ENCODE peak calls at places on chromosomes 6 and 20, in eight cellular contexts. X is astrocyte of the spinal cord, L is GM06990, D is mammary epithelial cell, K is fibroblast of the aortic adventitia, H is bronchial epithelial cell, C is AG10803, R is pancreas. B is an unnamed sample.

GRCh38 chr6:162179196-162179951 is 548.2 kb downstream of the PRKN start:
- DNase-seq in X (no peak), L (no peak), D (no peak), K (no peak), H (no peak), C (no peak), R (no peak), B (no peak)

GRCh38 chr6:140566706-140567330 is 1192.4 kb upstream of the CITED2 start:
- DNase-seq in X (peak; percentile 71), L (no peak), D (peak; percentile 55), K (peak; percentile 80), H (peak; percentile 55), C (peak; percentile 71), R (no peak), B (no peak)

GRCh38 chr6:156109713-156110112 is 654.1 kb upstream of the NOX3 start:
- DNase-seq in X (no peak), L (no peak), D (no peak), K (peak; percentile 2), H (no peak), C (no peak), R (no peak), B (no peak)

GRCh38 chr6:150056156-150056555 is 12.8 kb downstream of the ULBP3 start:
- DNase-seq in X (no peak), L (no peak), D (no peak), K (no peak), H (no peak), C (no peak), R (no peak), B (no peak)

GRCh38 chr20:34017610-34018009 is 23.9 kb downstream of the RALY start:
- DNase-seq in X (peak; percentile 86), L (no peak), D (peak; percentile 96), K (peak; percentile 67), H (peak; percentile 95), C (peak; percentile 83), R (no peak), B (no peak)

GRCh38 chr20:63011798-63012197 is 5.0 kb upstream of the BHLHE23 start:
- DNase-seq in X (no peak), L (no peak), D (no peak), K (no peak), H (no peak), C (no peak), R (no peak), B (no peak)

GRCh38 chr6:55980627-55981211 is 105.3 kb upstream of the BMP5 start:
- DNase-seq in X (peak; percentile 50), L (no peak), D (peak; percentile 8), K (peak; percentile 76), H (peak; percentile 37), C (peak; percentile 43), R (no peak), B (no peak)

GRCh38 chr20:43188861-43189613 is 669 bp downstream of the PTPRT start:
- DNase-seq in X (no peak), L (no peak), D (no peak), K (no peak), H (no peak), C (no peak), R (peak; percentile 50), B (peak; percentile 56)

GRCh38 chr6:141700836-141701235 is 431.9 kb upstream of the GJE1 start:
- DNase-seq in X (no peak), L (no peak), D (no peak), K (peak; percentile 17), H (no peak), C (peak; percentile 15), R (no peak), B (no peak)

GRCh38 chr6:149094156-149094555 is 223.4 kb upstream of the TAB2 start:
- DNase-seq in X (peak; percentile 58), L (no peak), D (no peak), K (no peak), H (peak; percentile 17), C (peak; percentile 5), R (no peak), B (no peak)

GRCh38 chr6:18352842-18353241 is 34.3 kb upstream of the RNF144B start:
- DNase-seq in X (no peak), L (no peak), D (peak; percentile 99), K (no peak), H (peak; percentile 99), C (no peak), R (no peak), B (no peak)

GRCh38 chr6:100472674-100473073 is 8.0 kb upstream of the SIM1 start:
- DNase-seq in X (no peak), L (no peak), D (peak; percentile 90), K (no peak), H (peak; percentile 77), C (peak; percentile 47), R (no peak), B (no peak)

GRCh38 chr6:85126448-85127178 is 323.3 kb upstream of the NT5E start:
- DNase-seq in X (peak; percentile 59), L (peak; percentile 6), D (peak; percentile 32), K (peak; percentile 17), H (peak; percentile 31), C (peak; percentile 69), R (no peak), B (peak; percentile 3)

GRCh38 chr20:38840053-38840893 is 34.8 kb downstream of the PPP1R16B start:
- DNase-seq in X (no peak), L (no peak), D (no peak), K (no peak), H (no peak), C (peak; percentile 3), R (no peak), B (no peak)

GRCh38 chr6:158654960-158655485 is 5.2 kb downstream of the SYTL3 start:
- DNase-seq in X (peak; percentile 42), L (no peak), D (no peak), K (peak; percentile 60), H (no peak), C (peak; percentile 95), R (no peak), B (no peak)

GRCh38 chr6:35550437-35550836 is 37.7 kb upstream of the TULP1 start:
- DNase-seq in X (no peak), L (no peak), D (no peak), K (no peak), H (no peak), C (no peak), R (no peak), B (no peak)

GRCh38 chr6:166936079-166936787 is 20.1 kb downstream of the RNASET2 start:
- DNase-seq in X (no peak), L (no peak), D (no peak), K (no peak), H (no peak), C (no peak), R (no peak), B (no peak)

GRCh38 chr20:2902818-2903217 is 29.5 kb downstream of the PTPRA start:
- DNase-seq in X (no peak), L (no peak), D (no peak), K (no peak), H (no peak), C (no peak), R (no peak), B (no peak)

GRCh38 chr20:2911200-2911599 is 37.9 kb downstream of the PTPRA start:
- DNase-seq in X (no peak), L (no peak), D (no peak), K (peak; percentile 6), H (peak; percentile 57), C (no peak), R (no peak), B (no peak)

GRCh38 chr20:2909953-2910352 is 36.7 kb downstream of the PTPRA start:
- DNase-seq in X (no peak), L (no peak), D (no peak), K (no peak), H (no peak), C (no peak), R (no peak), B (no peak)

DNA sequence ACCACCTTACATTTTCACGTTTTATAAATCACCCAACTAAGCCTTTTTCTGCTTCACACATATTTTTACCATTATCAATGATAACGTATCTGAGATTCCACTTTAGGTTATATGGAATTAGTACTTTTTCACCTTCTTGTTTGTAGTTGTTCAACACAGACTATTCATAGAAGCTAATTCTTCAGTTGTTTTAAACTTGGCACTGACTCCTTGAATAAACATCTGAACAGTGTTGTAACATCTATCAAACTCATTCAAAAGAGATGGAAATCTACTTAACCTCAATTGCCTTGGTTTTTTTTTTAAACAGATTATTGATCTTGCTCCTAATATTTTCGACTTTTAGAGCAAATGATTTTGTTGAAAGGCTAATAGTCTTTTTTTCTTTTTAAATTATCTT is 34.2 kb downstream of the PTPRA start:
- DNase-seq in X (no peak), L (no peak), D (no peak), K (peak; percentile 9), H (no peak), C (no peak), R (no peak), B (no peak)
- TF ChIP-seq CTCF in X (no peak), L (no peak), D (no peak), K (no peak), H (no peak), C (no peak), R (no peak), B (no peak)

DNA sequence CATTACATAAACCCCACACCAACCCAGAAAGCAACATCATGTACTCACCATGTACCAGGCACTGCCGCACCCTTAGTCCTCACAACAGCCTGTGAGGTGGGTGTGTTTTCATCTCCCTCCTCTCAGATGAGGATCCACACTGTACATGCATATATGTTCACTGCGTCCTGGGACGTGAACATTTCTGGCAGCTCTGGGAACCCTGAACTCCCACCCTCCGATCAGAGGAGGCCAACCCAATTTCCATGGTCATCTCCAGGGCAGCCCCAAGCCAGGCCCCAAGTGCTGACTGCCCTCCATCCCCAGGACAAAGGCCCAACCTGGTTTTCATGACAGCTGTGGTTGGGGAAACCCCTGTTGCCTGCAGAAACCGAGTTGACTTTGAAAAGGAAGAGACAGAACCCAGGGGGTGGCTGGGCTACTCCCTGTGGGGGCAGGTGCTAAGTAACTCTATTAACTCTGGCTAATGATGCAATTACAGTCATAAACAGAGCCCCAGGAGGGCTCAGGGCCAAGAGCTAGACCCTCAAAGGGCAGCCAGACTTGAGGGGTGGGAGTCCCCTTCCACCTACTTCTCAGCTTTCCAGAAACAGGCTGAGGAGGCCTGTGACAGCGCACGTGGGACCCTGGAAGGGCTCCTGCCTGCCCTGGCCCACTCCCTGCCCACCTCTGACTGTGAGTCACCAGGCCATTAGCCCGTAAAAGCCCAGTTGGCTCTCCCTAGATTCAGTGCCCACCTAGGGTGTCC is 2.6 kb downstream of the TFEB start:
- DNase-seq in X (peak; percentile 20), L (peak; percentile 82), D (peak; percentile 68), K (no peak), H (no peak), C (no peak), R (peak; percentile 38), B (peak; percentile 62)
- H3K4me3 ChIP-seq in X (peak overlapping the region; percentile 67), L (peak overlapping the region; percentile 78), D (peak overlapping the region; percentile 48), K (no peak overlapping the region), H (no peak overlapping the region), C (peak overlapping the region; percentile 73), R (no peak overlapping the region), B (peak overlapping the region; percentile 80)

GRCh38 chr20:17655286-17655651 is 26.8 kb downstream of the RRBP1 start:
- DNase-seq in X (no peak), L (no peak), D (no peak), K (peak; percentile 58), H (no peak), C (peak; percentile 54), R (no peak), B (no peak)
- TF ChIP-seq CTCF in X (no peak), L (no peak), D (no peak), K (no peak), H (no peak), C (no peak), R (no peak), B (no peak)

DNA sequence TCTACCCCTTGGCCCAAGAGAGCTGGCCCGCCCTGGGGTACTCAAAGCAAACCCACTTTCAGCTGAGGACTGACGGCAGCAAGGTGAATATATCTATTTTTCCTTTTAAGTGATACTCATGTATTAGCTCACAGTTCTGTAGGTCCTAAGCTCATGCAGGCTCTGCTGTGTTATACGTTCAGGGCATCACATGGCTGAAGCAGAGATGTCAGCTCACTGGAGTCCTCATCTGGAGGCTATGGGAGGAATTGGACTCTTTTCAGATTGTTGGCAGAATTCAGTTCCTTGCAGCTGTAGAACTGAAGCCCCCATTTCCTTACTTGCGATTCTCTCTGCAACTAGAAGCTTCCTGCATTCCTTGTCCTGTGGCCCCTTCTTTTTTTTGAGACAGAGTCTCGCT is 10.7 kb upstream of the SLC9A8 start:
- DNase-seq in X (no peak), L (peak; percentile 43), D (no peak), K (no peak), H (no peak), C (no peak), R (no peak), B (no peak)
- H3K4me3 ChIP-seq in X (no peak overlapping the region), L (no peak overlapping the region), D (no peak overlapping the region), K (no peak overlapping the region), H (no peak overlapping the region), C (no peak overlapping the region), R (no peak overlapping the region), B (no peak overlapping the region)

B was measured in dorsolateral prefrontal cortex.